ENCODE peak calls at places on chromosomes 6 and 20, in seven cellular contexts. J, H, O, S, X, C and P are unnamed samples.

GRCh38 chr6:73421534-73421933 is 26.9 kb downstream of the DDX43 start:
- DNase-seq in O (no peak), S (no peak), H (no peak), X (no peak), J (no peak), C (no peak), P (no peak)

GRCh38 chr6:12148317-12148801 is 136.2 kb downstream of the HIVEP1 start:
- DNase-seq in H (no peak), S (no peak), J (no peak), X (no peak), C (no peak), O (no peak), P (no peak)

GRCh38 chr6:100612101-100612500 is 147.4 kb upstream of the SIM1 start:
- DNase-seq in C (no peak), S (no peak), H (no peak), O (no peak), X (no peak), J (no peak), P (no peak)

GRCh38 chr20:21509597-21510331 is 4.1 kb downstream of the NKX2-2 start:
- DNase-seq in O (no peak), H (no peak), X (peak; percentile 74), C (no peak), J (no peak), S (no peak), P (no peak)

GRCh38 chr6:161138545-161139303 is 135.1 kb downstream of the AGPAT4 start:
- DNase-seq in O (no peak), C (peak; percentile 77), H (no peak), J (no peak), X (peak; percentile 26), S (no peak), P (no peak)

GRCh38 chr20:11217322-11217989 is 543.7 kb upstream of the JAG1 start:
- DNase-seq in H (no peak), C (no peak), S (no peak), O (no peak), J (no peak), X (no peak), P (no peak)

GRCh38 chr6:105781248-105781647 is 304.9 kb upstream of the PRDM1 start:
- DNase-seq in C (no peak), H (no peak), S (no peak), X (no peak), O (peak; percentile 24), J (no peak), P (no peak)

GRCh38 chr6:112835078-112835477 is 487.9 kb downstream of the RFPL4B start:
- DNase-seq in J (no peak), H (no peak), S (no peak), O (no peak), X (no peak), C (no peak), P (no peak)

GRCh38 chr20:52722926-52723325 is 249.2 kb upstream of the TSHZ2 start:
- DNase-seq in X (no peak), C (no peak), H (no peak), S (no peak), J (no peak), O (no peak), P (no peak)

GRCh38 chr6:128463942-128464341 is 56.5 kb downstream of the PTPRK start:
- DNase-seq in J (no peak), C (no peak), S (no peak), X (no peak), O (no peak), H (no peak), P (no peak)

GRCh38 chr6:135514706-135515105 is 17.2 kb upstream of the AHI1 start:
- DNase-seq in C (no peak), O (no peak), J (no peak), S (no peak), H (no peak), X (peak; percentile 32), P (no peak)

GRCh38 chr6:39843305-39844020 is 51.3 kb downstream of the DAAM2 start:
- DNase-seq in J (no peak), C (no peak), X (no peak), O (no peak), S (no peak), H (no peak), P (no peak)

GRCh38 chr20:59165794-59166709 is 2.4 kb downstream of the ZNF831 start:
- DNase-seq in H (peak; percentile 40), J (no peak), S (peak; percentile 66), X (no peak), C (no peak), O (no peak), P (no peak)

GRCh38 chr6:117448011-117448410 is 22.3 kb upstream of the ROS1 start:
- DNase-seq in C (no peak), S (no peak), J (no peak), O (no peak), X (peak; percentile 27), H (no peak), P (no peak)

GRCh38 chr6:158514176-158514575 is 45.7 kb upstream of the TMEM181 start:
- DNase-seq in O (no peak), C (no peak), S (no peak), H (no peak), X (no peak), J (no peak), P (no peak)

GRCh38 chr6:149901444-149902140 is 3.7 kb upstream of the RAET1E start:
- DNase-seq in S (no peak), X (no peak), H (no peak), O (no peak), C (no peak), J (no peak), P (no peak)

GRCh38 chr6:111938710-111939109 is 65.5 kb upstream of the FYN start:
- DNase-seq in C (peak; percentile 64), X (no peak), O (no peak), H (no peak), S (no peak), J (no peak), P (no peak)

GRCh38 chr6:39411465-39411864 is 89.0 kb upstream of the KCNK16 start:
- DNase-seq in X (no peak), S (no peak), J (no peak), H (no peak), C (peak; percentile 24), O (no peak), P (no peak)

GRCh38 chr6:3386374-3386857 is 70.4 kb downstream of the SLC22A23 start:
- DNase-seq in H (no peak), J (no peak), C (no peak), S (no peak), X (no peak), O (no peak), P (no peak)

GRCh38 chr20:44211177-44212039 is 837 bp upstream of the OSER1 start:
- DNase-seq in O (peak; percentile 51), S (no peak), C (no peak), X (no peak), H (no peak), J (no peak), P (no peak)

GRCh38 chr6:99613705-99614429 is 7.2 kb downstream of the PRDM13 start:
- DNase-seq in O (peak; percentile 32), J (no peak), S (peak; percentile 57), C (no peak), X (peak; percentile 60), H (no peak), P (peak; percentile 75)

GRCh38 chr20:48459729-48460395 is 367.9 kb downstream of the PREX1 start:
- DNase-seq in O (no peak), J (no peak), H (no peak), X (no peak), S (no peak), C (no peak), P (no peak)

GRCh38 chr20:34570859-34571306 is 12.4 kb downstream of the MAP1LC3A start:
- DNase-seq in O (no peak), J (no peak), S (no peak), X (peak; percentile 19), H (no peak), C (no peak), P (no peak)

GRCh38 chr6:39696986-39697788 is 28.0 kb downstream of the KIF6 start:
- DNase-seq in C (no peak), O (no peak), S (no peak), H (no peak), X (peak; percentile 20), J (no peak), P (peak; percentile 20)

GRCh38 chr6:122432816-122433215 is 33.4 kb downstream of the HSF2 start:
- DNase-seq in C (no peak), J (no peak), X (no peak), O (no peak), S (no peak), H (no peak), P (no peak)
- H3K36me3 ChIP-seq in C (peaks cover 28% of the 10 kb centered on the region), J (peaks cover 13% of the 10 kb centered on the region), X (peaks cover under 1% of the 10 kb centered on the region), O (no peaks in the 10 kb centered on the region), S (peaks cover 14% of the 10 kb centered on the region), H (peaks cover 31% of the 10 kb centered on the region), P (peaks cover 4% of the 10 kb centered on the region)

GRCh38 chr20:31566658-31567379 is 38.3 kb upstream of the ID1 start:
- DNase-seq in C (no peak), X (no peak), O (peak; percentile 86), S (no peak), H (no peak), J (no peak), P (no peak)
- H3K4me3 ChIP-seq in C (no peak overlapping the region), X (no peak overlapping the region), O (no peak overlapping the region), S (no peak overlapping the region), H (no peak overlapping the region), J (no peak overlapping the region), P (no peak overlapping the region)

GRCh38 chr20:22752324-22752723 is 168.0 kb upstream of the FOXA2 start:
- DNase-seq in S (no peak), H (no peak), X (no peak), O (no peak), C (no peak), J (no peak), P (no peak)

GRCh38 chr20:22744341-22745193 is 160.2 kb upstream of the FOXA2 start:
- DNase-seq in J (no peak), C (no peak), O (peak; percentile 38), S (no peak), X (no peak), H (no peak), P (no peak)

GRCh38 chr20:22743426-22743825 is 159.1 kb upstream of the FOXA2 start:
- DNase-seq in S (no peak), O (no peak), J (no peak), C (peak; percentile 68), X (no peak), H (no peak), P (no peak)

GRCh38 chr20:22745194-22745500 is 160.8 kb upstream of the FOXA2 start:
- DNase-seq in J (no peak), X (no peak), S (no peak), O (no peak), C (no peak), H (no peak), P (no peak)

GRCh38 chr20:22746957-22747356 is 162.6 kb upstream of the FOXA2 start:
- DNase-seq in J (no peak), O (no peak), H (no peak), S (no peak), X (no peak), C (no peak), P (no peak)
- H3K36me3 ChIP-seq in J (no peaks in the 10 kb centered on the region), O (no peaks in the 10 kb centered on the region), H (no peaks in the 10 kb centered on the region), S (no peaks in the 10 kb centered on the region), X (no peaks in the 10 kb centered on the region), C (no peaks in the 10 kb centered on the region), P (no peaks in the 10 kb centered on the region)

GRCh38 chr6:104284872-104285271 is 574.8 kb downstream of the HACE1 start:
- DNase-seq in S (no peak), O (no peak), J (no peak), C (no peak), X (no peak), H (no peak), P (no peak)

GRCh38 chr6:104286641-104287040 is 573.1 kb downstream of the HACE1 start:
- DNase-seq in S (no peak), O (no peak), J (no peak), H (no peak), X (no peak), C (no peak), P (no peak)

GRCh38 chr6:104281370-104281769 is 578.3 kb downstream of the HACE1 start:
- DNase-seq in H (no peak), X (peak; percentile 77), C (no peak), J (no peak), S (no peak), O (no peak), P (no peak)
- H3K4me3 ChIP-seq in H (no peak overlapping the region), X (no peak overlapping the region), C (no peak overlapping the region), J (no peak overlapping the region), S (no peak overlapping the region), O (no peak overlapping the region), P (no peak overlapping the region)